ENCODE peak calls at places on chromosomes 1 and 21, in five cellular contexts. One of them, this sample, is unnamed.

GRCh38 chr1:6111991-6112689 is 66.5 kb downstream of the KCNAB2 start:
- DNase-seq in fibroblast of mammary gland: no peak
- DNase-seq in IMR-90: no peak
- DNase-seq in neural crest cell: no peak
- DNase-seq in H9: no peak
- DNase-seq in this sample: no peak

GRCh38 chr1:150281221-150281757 is 1.1 kb upstream of the CIART start:
- DNase-seq in fibroblast of mammary gland: peak
- DNase-seq in neural crest cell: peak
- DNase-seq in IMR-90: peak
- DNase-seq in H9: peak
- DNase-seq in this sample: peak

GRCh38 chr1:203675596-203676347 is 49.1 kb downstream of the ATP2B4 start:
- DNase-seq in fibroblast of mammary gland: no peak
- DNase-seq in neural crest cell: no peak
- DNase-seq in IMR-90: no peak
- DNase-seq in H9: no peak
- DNase-seq in this sample: no peak

GRCh38 chr1:153539395-153540093 is 1.2 kb downstream of the S100A5 start:
- DNase-seq in IMR-90: no peak
- DNase-seq in fibroblast of mammary gland: no peak
- DNase-seq in neural crest cell: no peak
- DNase-seq in H9: no peak
- DNase-seq in this sample: no peak

GRCh38 chr1:71357708-71358107 is 276.9 kb upstream of the ZRANB2 start:
- DNase-seq in IMR-90: no peak
- DNase-seq in fibroblast of mammary gland: no peak
- DNase-seq in H9: peak
- DNase-seq in neural crest cell: no peak
- DNase-seq in this sample: peak

GRCh38 chr1:21659924-21660326 is 9.2 kb downstream of the RAP1GAP start:
- DNase-seq in fibroblast of mammary gland: no peak
- DNase-seq in IMR-90: no peak
- DNase-seq in neural crest cell: no peak
- DNase-seq in H9: no peak
- DNase-seq in this sample: no peak

GRCh38 chr1:206037521-206037920 is 13.8 kb upstream of the CTSE start:
- DNase-seq in neural crest cell: no peak
- DNase-seq in fibroblast of mammary gland: no peak
- DNase-seq in IMR-90: no peak
- DNase-seq in H9: no peak
- DNase-seq in this sample: no peak

GRCh38 chr1:1890506-1891348 is at the start of gene GNB1:
- DNase-seq in IMR-90: peak
- DNase-seq in neural crest cell: peak
- DNase-seq in fibroblast of mammary gland: peak
- DNase-seq in H9: peak
- DNase-seq in this sample: peak

GRCh38 chr1:147840909-147841308 is 61.7 kb upstream of the GJA8 start:
- DNase-seq in fibroblast of mammary gland: peak
- DNase-seq in H9: peak
- DNase-seq in neural crest cell: no peak
- DNase-seq in IMR-90: peak
- DNase-seq in this sample: no peak

GRCh38 chr1:109167114-109167513 is 46.6 kb upstream of the SARS1 start:
- DNase-seq in H9: no peak
- DNase-seq in neural crest cell: no peak
- DNase-seq in IMR-90: no peak
- DNase-seq in fibroblast of mammary gland: no peak
- DNase-seq in this sample: no peak

GRCh38 chr21:41786521-41786987 is 19.7 kb upstream of the RIPK4 start:
- DNase-seq in H9: no peak
- DNase-seq in neural crest cell: no peak
- DNase-seq in IMR-90: peak
- DNase-seq in fibroblast of mammary gland: no peak
- DNase-seq in this sample: no peak

GRCh38 chr1:52825868-52826267 is 16.7 kb upstream of the ZYG11A start:
- DNase-seq in fibroblast of mammary gland: peak
- DNase-seq in IMR-90: peak
- DNase-seq in H9: no peak
- DNase-seq in neural crest cell: no peak
- DNase-seq in this sample: no peak

GRCh38 chr21:20272791-20273362 is 725.3 kb upstream of the NCAM2 start:
- DNase-seq in H9: peak
- DNase-seq in neural crest cell: no peak
- DNase-seq in IMR-90: no peak
- DNase-seq in fibroblast of mammary gland: no peak
- DNase-seq in this sample: no peak

GRCh38 chr1:240107058-240107684 is 15.5 kb downstream of the FMN2 start:
- DNase-seq in IMR-90: peak
- DNase-seq in neural crest cell: no peak
- DNase-seq in fibroblast of mammary gland: peak
- DNase-seq in H9: no peak
- DNase-seq in this sample: no peak

GRCh38 chr1:109649380-109649987 is 6.4 kb upstream of the GSTM4 start:
- DNase-seq in fibroblast of mammary gland: peak
- DNase-seq in H9: no peak
- DNase-seq in neural crest cell: no peak
- DNase-seq in IMR-90: peak
- DNase-seq in this sample: no peak

GRCh38 chr1:230891413-230891812 is 23.1 kb upstream of the C1orf198 start:
- DNase-seq in H9: no peak
- DNase-seq in neural crest cell: no peak
- DNase-seq in fibroblast of mammary gland: no peak
- DNase-seq in IMR-90: no peak
- DNase-seq in this sample: no peak

GRCh38 chr21:41374867-41375533 is 13.2 kb downstream of the MX2 start:
- DNase-seq in fibroblast of mammary gland: no peak
- DNase-seq in neural crest cell: no peak
- DNase-seq in H9: no peak
- DNase-seq in IMR-90: no peak
- DNase-seq in this sample: no peak

GRCh38 chr1:157852476-157852875 is 10.9 kb upstream of the CD5L start:
- DNase-seq in H9: no peak
- DNase-seq in fibroblast of mammary gland: peak
- DNase-seq in IMR-90: peak
- DNase-seq in neural crest cell: no peak
- DNase-seq in this sample: no peak

GRCh38 chr1:21901473-21901847 is 35.6 kb downstream of the HSPG2 start:
- DNase-seq in H9: no peak
- DNase-seq in IMR-90: peak
- DNase-seq in fibroblast of mammary gland: peak
- DNase-seq in neural crest cell: no peak
- DNase-seq in this sample: no peak

GRCh38 chr1:10979483-10979920 is 33.0 kb upstream of the TARDBP start:
- DNase-seq in H9: no peak
- DNase-seq in neural crest cell: peak
- DNase-seq in fibroblast of mammary gland: no peak
- DNase-seq in IMR-90: no peak
- DNase-seq in this sample: no peak

GRCh38 chr1:201295346-201295745 is 12.0 kb downstream of the PKP1 start:
- DNase-seq in H9: no peak
- DNase-seq in fibroblast of mammary gland: no peak
- DNase-seq in IMR-90: no peak
- DNase-seq in neural crest cell: no peak
- DNase-seq in this sample: no peak

GRCh38 chr1:86913896-86914634 is at the start of gene SELENOF:
- DNase-seq in fibroblast of mammary gland: peak
- DNase-seq in H9: peak
- DNase-seq in IMR-90: peak
- DNase-seq in neural crest cell: peak
- DNase-seq in this sample: peak
- TF ChIP-seq CTCF in fibroblast of mammary gland: no peak
- TF ChIP-seq CTCF in H9: no peak
- TF ChIP-seq CTCF in IMR-90: no peak
- TF ChIP-seq CTCF in neural crest cell: no peak
- TF ChIP-seq CTCF in this sample: no peak

DNA sequence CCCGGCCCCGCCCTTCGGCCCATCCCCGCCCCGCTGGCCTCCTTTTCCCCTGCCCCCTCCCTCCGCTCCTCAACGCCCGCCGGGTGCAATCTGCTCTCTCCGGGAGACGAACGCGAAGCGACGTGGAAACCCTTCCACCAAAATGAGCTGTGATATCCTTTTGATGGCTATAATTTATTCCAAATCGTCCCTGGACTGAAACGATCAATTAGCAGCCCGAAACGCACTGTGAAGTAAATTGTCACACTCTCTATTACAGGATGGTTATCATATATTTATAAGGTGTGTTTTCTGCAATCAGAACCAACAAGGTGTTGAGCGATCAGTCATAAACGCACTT is 134.6 kb upstream of the BARHL2 start:
- DNase-seq in IMR-90: no peak
- DNase-seq in H9: no peak
- DNase-seq in fibroblast of mammary gland: no peak
- DNase-seq in neural crest cell: no peak
- DNase-seq in this sample: no peak
- TF ChIP-seq CTCF in IMR-90: no peak
- TF ChIP-seq CTCF in H9: no peak
- TF ChIP-seq CTCF in fibroblast of mammary gland: no peak
- TF ChIP-seq CTCF in neural crest cell: no peak
- TF ChIP-seq CTCF in this sample: peak

DNA sequence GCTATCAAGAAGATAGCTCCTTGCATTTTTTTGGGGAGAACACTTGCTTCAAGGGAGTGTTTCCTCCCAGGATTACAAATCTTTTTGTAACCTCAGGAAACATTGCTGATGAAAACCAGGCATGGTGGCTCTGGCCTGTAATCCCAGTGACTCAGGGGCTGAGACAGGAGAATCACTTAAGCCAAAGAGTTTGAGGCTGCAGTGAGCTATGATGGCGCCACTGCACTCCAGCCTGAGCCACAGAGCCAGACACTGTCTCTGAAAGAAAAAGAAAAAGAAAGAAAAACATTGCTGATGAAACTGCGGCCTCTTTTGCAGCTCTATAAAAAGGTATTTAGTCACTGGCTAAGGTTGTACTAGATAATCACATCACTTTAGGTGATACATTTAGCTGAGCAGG is 7.3 kb downstream of the RNU1-2 start:
- DNase-seq in neural crest cell: no peak
- DNase-seq in IMR-90: peak
- DNase-seq in H9: peak
- DNase-seq in fibroblast of mammary gland: peak
- DNase-seq in this sample: no peak
- TF ChIP-seq CTCF in neural crest cell: no peak
- TF ChIP-seq CTCF in IMR-90: no peak
- TF ChIP-seq CTCF in H9: no peak
- TF ChIP-seq CTCF in fibroblast of mammary gland: no peak
- TF ChIP-seq CTCF in this sample: no peak

GRCh38 chr1:63937623-63938022 is 163.8 kb downstream of the ROR1 start:
- DNase-seq in neural crest cell: no peak
- DNase-seq in H9: no peak
- DNase-seq in fibroblast of mammary gland: no peak
- DNase-seq in IMR-90: no peak
- DNase-seq in this sample: no peak

GRCh38 chr1:63935553-63935952 is 161.7 kb downstream of the ROR1 start:
- DNase-seq in H9: no peak
- DNase-seq in fibroblast of mammary gland: no peak
- DNase-seq in IMR-90: no peak
- DNase-seq in neural crest cell: no peak
- DNase-seq in this sample: no peak

GRCh38 chr1:63936276-63936675 is 162.5 kb downstream of the ROR1 start:
- DNase-seq in H9: no peak
- DNase-seq in IMR-90: no peak
- DNase-seq in neural crest cell: no peak
- DNase-seq in fibroblast of mammary gland: no peak
- DNase-seq in this sample: no peak

GRCh38 chr1:63931468-63931867 is 157.7 kb downstream of the ROR1 start:
- DNase-seq in H9: no peak
- DNase-seq in neural crest cell: no peak
- DNase-seq in IMR-90: peak
- DNase-seq in fibroblast of mammary gland: peak
- DNase-seq in this sample: no peak

DNA sequence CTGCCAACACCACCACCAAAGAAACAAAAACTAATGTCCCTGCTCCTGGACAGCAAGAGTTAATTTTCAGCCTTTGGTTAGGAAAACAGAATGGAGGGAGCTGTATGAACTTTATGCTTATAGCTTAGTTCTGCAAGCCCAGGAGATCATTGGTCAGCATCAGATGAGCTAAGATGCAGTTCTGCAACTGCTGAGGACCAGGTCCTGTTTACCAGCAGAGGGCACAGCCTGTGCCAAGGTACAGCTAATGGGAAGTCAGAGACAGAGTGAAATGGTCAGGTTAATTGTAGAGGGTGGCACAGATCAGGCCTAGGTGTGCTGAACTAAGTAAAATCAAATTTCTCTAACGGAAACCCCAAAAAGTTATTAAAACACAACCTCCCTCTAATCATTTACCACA is 161.3 kb downstream of the ROR1 start:
- DNase-seq in fibroblast of mammary gland: peak
- DNase-seq in H9: no peak
- DNase-seq in IMR-90: no peak
- DNase-seq in neural crest cell: no peak
- DNase-seq in this sample: no peak
- TF ChIP-seq CTCF in fibroblast of mammary gland: peak
- TF ChIP-seq CTCF in H9: peak
- TF ChIP-seq CTCF in IMR-90: no peak
- TF ChIP-seq CTCF in neural crest cell: no peak
- TF ChIP-seq CTCF in this sample: no peak

GRCh38 chr1:65020774-65021173 is 54.4 kb upstream of the JAK1 start:
- DNase-seq in IMR-90: peak
- DNase-seq in fibroblast of mammary gland: peak
- DNase-seq in H9: no peak
- DNase-seq in neural crest cell: no peak
- DNase-seq in this sample: no peak
- TF ChIP-seq CTCF in IMR-90: peak
- TF ChIP-seq CTCF in fibroblast of mammary gland: peak
- TF ChIP-seq CTCF in H9: peak
- TF ChIP-seq CTCF in neural crest cell: peak
- TF ChIP-seq CTCF in this sample: no peak

DNA sequence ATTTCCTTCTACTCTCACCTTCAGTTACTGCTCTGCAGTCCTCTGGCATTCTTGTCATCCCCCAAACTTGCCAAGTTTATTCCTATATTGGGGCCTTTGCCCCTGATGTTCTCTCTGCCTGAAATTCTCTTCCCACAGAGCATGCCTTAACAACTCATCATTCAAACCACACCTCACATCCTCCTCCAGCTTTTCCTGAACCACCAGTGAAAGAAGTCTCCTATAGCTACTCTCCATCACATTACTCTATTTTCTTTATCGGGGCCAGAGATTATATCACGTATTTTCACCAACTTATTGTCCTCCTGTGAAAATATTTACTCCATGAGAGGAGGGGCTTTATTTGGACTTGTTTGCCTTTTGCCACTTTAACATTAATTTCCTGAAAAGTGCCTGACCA is 32.1 kb downstream of the EXTL2 start:
- DNase-seq in neural crest cell: no peak
- DNase-seq in fibroblast of mammary gland: peak
- DNase-seq in H9: no peak
- DNase-seq in IMR-90: peak
- DNase-seq in this sample: no peak
- TF ChIP-seq CTCF in neural crest cell: no peak
- TF ChIP-seq CTCF in fibroblast of mammary gland: no peak
- TF ChIP-seq CTCF in H9: no peak
- TF ChIP-seq CTCF in IMR-90: no peak
- TF ChIP-seq CTCF in this sample: no peak

DNA sequence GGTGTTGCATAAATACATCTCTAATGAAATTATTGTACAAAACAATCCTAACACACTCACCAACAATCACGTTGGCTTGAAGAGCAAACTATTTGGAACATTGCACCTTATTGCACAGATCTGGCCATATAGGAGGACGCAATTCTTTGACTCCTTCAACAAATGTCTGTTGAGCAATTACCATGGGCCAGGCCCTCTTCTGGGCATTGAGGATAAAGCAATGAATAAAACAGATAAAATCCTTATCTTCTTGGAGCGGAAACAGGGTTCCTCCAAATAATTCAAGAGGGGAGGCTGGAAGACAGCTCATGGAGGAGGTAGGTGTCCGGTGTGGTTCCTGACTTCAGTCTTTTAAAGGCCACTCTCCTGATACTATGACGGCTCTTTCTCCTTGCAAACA is 43.3 kb downstream of the PAX7 start:
- DNase-seq in neural crest cell: no peak
- DNase-seq in IMR-90: no peak
- DNase-seq in H9: no peak
- DNase-seq in fibroblast of mammary gland: no peak
- DNase-seq in this sample: no peak
- TF ChIP-seq CTCF in neural crest cell: peak
- TF ChIP-seq CTCF in IMR-90: peak
- TF ChIP-seq CTCF in H9: peak
- TF ChIP-seq CTCF in fibroblast of mammary gland: no peak
- TF ChIP-seq CTCF in this sample: no peak

This sample was measured in glutamatergic neuron.